ENCODE peak calls at places on chromosome 20, in five cellular contexts. N is A549, M is K562, O is GM12878, C is HepG2. S is an unnamed sample.

GRCh38 chr20:48932375-48932941 is 10.9 kb downstream of the ARFGEF2 start:
- DNase-seq in N (no peak), C (peak; percentile 80), O (no peak), M (no peak), S (no peak)

GRCh38 chr20:59016795-59017492 is 2.3 kb upstream of the TUBB1 start:
- DNase-seq in O (no peak), M (no peak), N (no peak), C (peak; percentile 52), S (no peak)

GRCh38 chr20:63035284-63036185 is 28.8 kb upstream of the BHLHE23 start:
- DNase-seq in N (no peak), O (no peak), M (no peak), C (no peak), S (no peak)

GRCh38 chr20:1964659-1965405 is 29.0 kb downstream of the PDYN start:
- DNase-seq in C (no peak), O (no peak), M (no peak), N (no peak), S (no peak)

GRCh38 chr20:61712632-61713031 is 353.0 kb downstream of the TAF4 start:
- DNase-seq in C (no peak), N (no peak), O (no peak), M (no peak), S (no peak)

GRCh38 chr20:2206957-2207769 is 88.6 kb upstream of the TGM3 start:
- DNase-seq in N (peak; percentile 90), O (peak; percentile 19), C (peak; percentile 53), M (peak; percentile 34), S (peak; percentile 91)

GRCh38 chr20:44581515-44581914 is 864 bp upstream of the PKIG start:
- DNase-seq in O (no peak), C (no peak), M (no peak), N (no peak), S (no peak)

GRCh38 chr20:5844063-5844681 is 94.0 kb downstream of the SHLD1 start:
- DNase-seq in O (peak; percentile 78), N (peak; percentile 96), M (no peak), C (peak; percentile 56), S (no peak)

GRCh38 chr20:2610941-2611720 is 41.3 kb upstream of the NOP56 start:
- DNase-seq in C (no peak), N (no peak), M (no peak), O (no peak), S (no peak)

GRCh38 chr20:51749674-51750036 is 18.5 kb downstream of the ATP9A start:
- DNase-seq in O (no peak), C (no peak), M (no peak), N (no peak), S (no peak)

GRCh38 chr20:50226093-50226974 is 35.7 kb downstream of the CEBPB start:
- DNase-seq in M (peak; percentile 41), N (no peak), O (no peak), C (no peak), S (no peak)

GRCh38 chr20:60115452-60115851 is 157.2 kb downstream of the CDH26 start:
- DNase-seq in M (no peak), C (no peak), N (no peak), O (no peak), S (no peak)

GRCh38 chr20:60117040-60117439 is 158.8 kb downstream of the CDH26 start:
- DNase-seq in O (no peak), N (no peak), M (no peak), C (no peak), S (no peak)

GRCh38 chr20:60113771-60114170 is 155.5 kb downstream of the CDH26 start:
- DNase-seq in M (no peak), O (no peak), C (no peak), N (no peak), S (no peak)

GRCh38 chr20:60116128-60116909 is 158.1 kb downstream of the CDH26 start:
- DNase-seq in C (no peak), O (no peak), N (no peak), M (peak; percentile 84), S (no peak)

DNA sequence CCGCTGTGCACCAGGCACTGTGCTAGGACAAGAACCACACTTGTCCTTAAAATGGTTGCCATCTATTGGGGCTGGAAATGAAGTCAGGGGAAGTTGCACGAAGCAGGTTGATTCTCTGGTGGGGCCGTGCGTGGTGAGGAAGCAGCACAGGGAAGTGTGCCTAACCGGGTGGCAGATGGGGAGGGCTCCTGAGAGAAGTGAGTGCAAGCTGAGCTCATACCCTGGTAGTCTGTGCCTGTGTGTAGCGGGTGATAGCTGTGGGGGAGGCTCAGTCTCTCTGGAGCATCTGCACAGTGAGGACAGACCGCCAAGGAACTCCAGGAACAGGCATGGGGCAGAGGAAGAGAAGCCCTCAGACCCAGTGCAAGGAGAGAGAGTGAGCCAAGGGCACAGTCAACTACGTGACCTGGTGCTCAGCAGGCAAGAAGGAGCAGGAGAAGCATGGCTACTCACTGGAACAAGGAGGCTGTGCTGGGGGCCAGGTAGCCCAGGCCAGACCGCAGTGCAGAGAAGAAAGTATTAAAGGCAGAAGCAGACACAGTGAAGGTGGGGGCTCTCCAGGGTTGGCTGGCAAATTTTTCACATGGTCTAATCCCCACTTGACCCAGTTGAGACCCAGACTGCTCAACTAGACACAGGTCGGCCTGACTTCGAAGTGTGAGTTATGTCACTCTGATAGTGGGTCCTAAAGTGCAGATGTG is 155.0 kb downstream of the CDH26 start:
- DNase-seq in O (no peak), C (no peak), M (no peak), N (no peak), S (no peak)
- TF ChIP-seq CHD2 in O (no peak), C (no peak), M (no peak), N (no peak), S (no peak)

GRCh38 chr20:22450540-22450939 is 133.8 kb downstream of the FOXA2 start:
- DNase-seq in O (no peak), N (no peak), M (no peak), C (no peak), S (no peak)

GRCh38 chr20:22449115-22449973 is 135.0 kb downstream of the FOXA2 start:
- DNase-seq in C (no peak), M (no peak), N (no peak), O (no peak), S (no peak)

GRCh38 chr20:22446613-22447447 is 137.5 kb downstream of the FOXA2 start:
- DNase-seq in N (no peak), C (no peak), O (no peak), M (no peak), S (no peak)

GRCh38 chr20:22442318-22442717 is 142.1 kb downstream of the FOXA2 start:
- DNase-seq in M (no peak), C (no peak), N (no peak), O (no peak), S (no peak)

DNA sequence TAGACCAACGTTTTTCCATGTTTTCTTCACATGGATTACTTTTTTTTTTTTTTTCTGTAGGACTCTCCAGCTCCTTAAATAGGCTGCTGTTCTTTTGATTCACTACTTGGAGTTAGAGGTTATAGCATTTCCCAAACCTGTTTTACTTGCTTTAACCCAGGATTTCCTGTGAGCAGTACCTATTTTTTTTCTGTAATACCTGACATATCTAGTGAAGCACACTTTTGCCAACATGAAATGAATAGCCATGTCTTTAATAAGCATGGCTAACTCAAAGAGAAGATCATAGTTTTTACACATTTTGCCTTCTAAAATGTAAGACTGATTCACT is 137.0 kb downstream of the FOXA2 start:
- DNase-seq in C (no peak), N (no peak), M (no peak), O (no peak), S (no peak)
- TF ChIP-seq CHD2 in C (no peak), N (no peak), M (no peak), O (no peak), S (no peak)

GRCh38 chr20:6863355-6863754 is 95.9 kb downstream of the BMP2 start:
- DNase-seq in O (no peak), N (no peak), C (no peak), M (no peak), S (no peak)
- TF ChIP-seq CHD2 in O (no peak), N (no peak), C (no peak), M (no peak), S (no peak)

GRCh38 chr20:38841570-38841969 is 36.1 kb downstream of the PPP1R16B start:
- DNase-seq in O (no peak), N (no peak), M (no peak), C (no peak), S (no peak)

GRCh38 chr20:38840894-38841470 is 35.5 kb downstream of the PPP1R16B start:
- DNase-seq in O (no peak), M (no peak), C (no peak), N (no peak), S (no peak)

GRCh38 chr20:38843346-38843745 is 37.8 kb downstream of the PPP1R16B start:
- DNase-seq in C (no peak), M (no peak), N (no peak), O (no peak), S (no peak)

GRCh38 chr20:38842558-38842981 is 37.1 kb downstream of the PPP1R16B start:
- DNase-seq in O (peak; percentile 91), C (no peak), N (no peak), M (no peak), S (no peak)

DNA sequence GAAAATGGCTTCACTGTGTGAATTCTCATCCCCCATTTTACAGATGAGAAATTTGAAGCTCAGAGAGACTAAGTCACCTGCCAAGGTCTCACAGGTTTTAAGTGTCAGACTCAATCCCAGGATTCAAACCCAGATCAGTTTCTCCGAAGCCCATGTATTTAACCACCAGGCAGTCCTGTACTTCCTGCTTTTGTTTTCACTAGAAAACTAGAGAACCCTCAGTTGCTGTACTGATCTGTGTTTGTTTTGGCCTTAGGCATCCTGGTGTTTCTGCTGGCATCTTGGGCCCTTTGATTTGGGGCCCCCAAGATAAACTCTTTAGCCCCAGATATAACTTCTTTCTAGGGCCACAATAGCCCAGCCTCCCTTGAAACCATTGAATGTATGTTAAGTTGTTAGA is 36.5 kb downstream of the PPP1R16B start:
- DNase-seq in M (no peak), N (no peak), C (no peak), O (no peak), S (no peak)
- TF ChIP-seq CHD2 in M (no peak), N (no peak), C (no peak), O (no peak), S (no peak)